ENCODE peak calls at places on chromosomes 7 and 10, in four cellular contexts. P is stimulated activated CD8-positive, alpha-beta memory T cell treated with anti-CD3 and anti-CD28 coated beads, Interleukin-15, amount 100 ng/mL, for 24 hours; S is OCI-LY7; G is AG08395. E is an unnamed sample.

GRCh38 chr10:125054216-125054615 is 106.1 kb downstream of the CTBP2 start:
- DNase-seq in G (no peak), S (no peak), P (no peak), E (no peak)

GRCh38 chr10:53358536-53358935 is 586.0 kb upstream of the MBL2 start:
- DNase-seq in S (no peak), P (no peak), G (no peak), E (no peak)

GRCh38 chr10:124356706-124357582 is 61.8 kb downstream of the OAT start:
- DNase-seq in S (no peak), P (no peak), G (no peak), E (no peak)

GRCh38 chr7:96285579-96285978 is 36.3 kb downstream of the SLC25A13 start:
- DNase-seq in P (no peak), G (no peak), S (no peak), E (no peak)

GRCh38 chr10:6838118-6838517 is 258.0 kb upstream of the PRKCQ start:
- DNase-seq in G (no peak), S (peak; percentile 10), P (no peak), E (peak; percentile 44)

GRCh38 chr7:159031750-159032149 is 112.9 kb downstream of the VIPR2 start:
- DNase-seq in G (no peak), P (no peak), S (no peak), E (no peak)

GRCh38 chr7:30303312-30304039 is 19.1 kb downstream of the ZNRF2 start:
- DNase-seq in G (no peak), P (no peak), S (no peak), E (no peak)

GRCh38 chr10:59372543-59372942 is 10.2 kb upstream of the FAM13C start:
- DNase-seq in S (no peak), G (peak; percentile 41), P (no peak), E (no peak)

GRCh38 chr7:90708841-90709317 is 112.8 kb downstream of the CDK14 start:
- DNase-seq in S (peak; percentile 93), P (no peak), G (no peak), E (peak; percentile 97)

E was measured in NAMALWA.